ENCODE peak calls at places on chromosomes 12 and 14, in nine cellular contexts. J is hepatocyte, U is EH, A is tibial artery, M is T1000, W is AG10803, P is germinal center, F is left colon, B is iris pigment epithelial cell. L is an unnamed sample.

GRCh38 chr12:93780115-93780641 is 103.0 kb downstream of the CRADD start:
- DNase-seq in J (no peak), U (peak), A (no peak), M (no peak), W (no peak), P (no peak), F (no peak), B (peak), L (no peak)

GRCh38 chr14:99260116-99260515 is 11.9 kb downstream of the BCL11B start:
- DNase-seq in J (no peak), U (no peak), A (peak), M (no peak), W (no peak), P (no peak), F (no peak), B (no peak), L (no peak)

GRCh38 chr14:24196071-24197061 is 1.1 kb upstream of the TM9SF1 start:
- DNase-seq in J (no peak), U (peak), A (no peak), M (no peak), W (peak), P (peak), F (no peak), B (peak), L (no peak)

GRCh38 chr14:36510078-36510799 is 9.8 kb downstream of the NKX2-1 start:
- DNase-seq in J (peak), U (no peak), A (no peak), M (no peak), W (no peak), P (no peak), F (no peak), B (no peak), L (no peak)

GRCh38 chr12:96710127-96710745 is 196.8 kb upstream of the NEDD1 start:
- DNase-seq in J (peak), U (peak), A (no peak), M (no peak), W (no peak), P (no peak), F (no peak), B (no peak), L (no peak)

GRCh38 chr12:6792522-6793201 is 3.3 kb downstream of the CD4 start:
- DNase-seq in J (no peak), U (peak), A (peak), M (no peak), W (no peak), P (no peak), F (no peak), B (no peak), L (peak)

GRCh38 chr14:104378636-104379225 is 200.8 kb upstream of the C14orf180 start:
- DNase-seq in J (no peak), U (no peak), A (no peak), M (no peak), W (no peak), P (no peak), F (no peak), B (no peak), L (peak)

GRCh38 chr14:83217492-83217891 is 1683.8 kb upstream of the SEL1L start:
- DNase-seq in J (peak), U (peak), A (no peak), M (no peak), W (peak), P (no peak), F (no peak), B (peak), L (peak)

GRCh38 chr12:72790273-72790672 is 518.1 kb downstream of the TRHDE start:
- DNase-seq in J (no peak), U (peak), A (no peak), M (peak), W (no peak), P (no peak), F (no peak), B (peak), L (no peak)